ENCODE peak calls at places on chromosomes 12 and 14, in nine cellular contexts. I is GM03348; U is sciatic nerve; C is stimulated activated CD4-positive, alpha-beta T cell treated with anti-CD3 and anti-CD28 coated beads, Interleukin-2, amount 100 ng/mL, for 48 hours; J is HuH-7.5; R is NCI-H2107; M is cortex of kidney; Y is Right ventricle myocardium superior; V is HEK293T. L is an unnamed sample.

GRCh38 chr12:12817611-12818010 is 4.5 kb downstream of the DDX47 start:
- DNase-seq in I (no peak), C (no peak), R (no peak), J (no peak), Y (no peak), U (no peak), M (no peak), V (no peak), L (no peak)

GRCh38 chr12:59823535-59823934 is 227.7 kb downstream of the SLC16A7 start:
- DNase-seq in C (no peak), R (no peak), J (no peak), Y (no peak), I (peak), M (no peak), V (no peak), U (no peak), L (no peak)

GRCh38 chr14:102511538-102511937 is 2.0 kb upstream of the ANKRD9 start:
- DNase-seq in V (no peak), U (no peak), C (no peak), R (no peak), M (no peak), I (no peak), J (no peak), Y (no peak), L (no peak)

GRCh38 chr12:122894173-122895121 is 1.5 kb downstream of the VPS37B start:
- DNase-seq in Y (no peak), I (no peak), J (no peak), R (no peak), U (no peak), C (no peak), V (no peak), M (no peak), L (no peak)

GRCh38 chr12:50572275-50572674 is 67.5 kb downstream of the DIP2B start:
- DNase-seq in M (no peak), I (peak), R (no peak), J (no peak), C (no peak), Y (no peak), V (no peak), U (no peak), L (no peak)

GRCh38 chr14:44417809-44418208 is 89.3 kb downstream of the FSCB start:
- DNase-seq in U (no peak), R (no peak), J (no peak), V (no peak), Y (no peak), I (no peak), M (no peak), C (no peak), L (no peak)

GRCh38 chr14:97977711-97978261 is 1180.6 kb downstream of the VRK1 start:
- DNase-seq in J (no peak), R (peak), U (peak), C (peak), Y (peak), I (peak), V (no peak), M (no peak), L (no peak)

GRCh38 chr12:50914872-50915484 is 37.4 kb upstream of the HIGD1C start:
- DNase-seq in M (no peak), U (no peak), J (no peak), V (no peak), R (no peak), Y (no peak), C (no peak), I (no peak), L (no peak)

GRCh38 chr12:8894378-8894777 is 19.9 kb upstream of the PHC1 start:
- DNase-seq in J (no peak), Y (no peak), I (no peak), M (no peak), V (no peak), U (no peak), C (no peak), R (no peak), L (no peak)

GRCh38 chr12:68420225-68421008 is 88.3 kb upstream of the MDM1 start:
- DNase-seq in J (no peak), Y (no peak), R (no peak), V (no peak), I (peak), M (no peak), C (no peak), U (no peak), L (no peak)

GRCh38 chr14:92501891-92502351 is 11.7 kb upstream of the RIN3 start:
- DNase-seq in C (no peak), M (no peak), R (no peak), V (no peak), Y (no peak), I (peak), U (no peak), J (no peak), L (no peak)

GRCh38 chr12:77847665-77848431 is 17.2 kb downstream of the NAV3 start:
- DNase-seq in R (no peak), I (peak), V (no peak), C (no peak), Y (no peak), M (no peak), U (no peak), J (no peak), L (no peak)

GRCh38 chr12:2481951-2482350 is 312.8 kb upstream of the FKBP4 start:
- DNase-seq in U (no peak), R (no peak), V (no peak), M (no peak), I (no peak), J (no peak), Y (no peak), C (no peak), L (no peak)

GRCh38 chr12:106194351-106194750 is 53.5 kb downstream of the CKAP4 start:
- DNase-seq in M (no peak), C (no peak), V (no peak), U (no peak), Y (no peak), J (no peak), I (no peak), R (no peak), L (no peak)

GRCh38 chr12:18108611-18109010 is 18.6 kb upstream of the RERGL start:
- DNase-seq in Y (no peak), I (no peak), R (no peak), M (no peak), C (no peak), V (no peak), J (peak), U (no peak), L (no peak)

GRCh38 chr12:94198469-94198868 is 50.1 kb downstream of the PLXNC1 start:
- DNase-seq in C (no peak), M (no peak), I (no peak), U (no peak), V (no peak), Y (no peak), J (no peak), R (no peak), L (no peak)

GRCh38 chr14:96167224-96168148 is 37.2 kb upstream of the BDKRB2 start:
- DNase-seq in V (no peak), C (no peak), U (peak), I (peak), Y (no peak), M (no peak), J (no peak), R (no peak), L (no peak)

GRCh38 chr12:131351319-131352028 is 359.4 kb upstream of the SFSWAP start:
- DNase-seq in U (no peak), I (peak), J (no peak), Y (no peak), V (no peak), M (no peak), C (no peak), R (no peak), L (no peak)

GRCh38 chr14:99879401-99880295 is 86.4 kb downstream of the EML1 start:
- DNase-seq in J (no peak), C (no peak), I (peak), U (no peak), V (no peak), R (no peak), M (no peak), Y (no peak), L (no peak)

GRCh38 chr14:89702151-89702936 is 252.2 kb downstream of the EFCAB11 start:
- DNase-seq in V (no peak), M (no peak), R (no peak), C (no peak), J (no peak), U (no peak), I (peak), Y (peak), L (no peak)

GRCh38 chr12:131631230-131631629 is 79.7 kb upstream of the SFSWAP start:
- DNase-seq in R (no peak), C (no peak), U (no peak), I (peak), M (no peak), V (no peak), Y (no peak), J (no peak), L (no peak)

GRCh38 chr14:81219821-81220487 is 805 bp downstream of the GTF2A1 start:
- DNase-seq in I (peak), V (peak), R (peak), M (no peak), J (no peak), Y (peak), C (no peak), U (peak), L (peak)

GRCh38 chr14:103558071-103558882 is 4.2 kb downstream of the BAG5 start:
- DNase-seq in R (peak), M (no peak), V (no peak), U (no peak), C (no peak), J (no peak), I (peak), Y (peak), L (no peak)

GRCh38 chr14:22164616-22165015 is 424.4 kb downstream of the DAD1 start:
- DNase-seq in R (no peak), Y (no peak), M (no peak), C (no peak), U (no peak), V (no peak), I (no peak), J (no peak), L (no peak)

GRCh38 chr14:82075566-82075965 is 541.9 kb upstream of the SEL1L start:
- DNase-seq in U (peak), I (no peak), J (peak), C (peak), R (no peak), M (no peak), Y (peak), V (no peak), L (peak)

GRCh38 chr14:23636317-23637211 is at the start of gene DHRS2:
- DNase-seq in V (no peak), Y (no peak), C (no peak), M (no peak), U (no peak), J (no peak), I (no peak), R (no peak), L (no peak)

L was measured in endothelial cell.